ENCODE peak calls at places on chromosomes 4 and X, in eight cellular contexts. Z, S, O, I, J, G, M and F are unnamed samples.

GRCh38 chr4:105023668-105024055 is 123.0 kb upstream of the TET2 start:
- DNase-seq in J (no peak), Z (no peak), S (no peak), M (no peak), O (no peak), G (no peak), I (no peak), F (peak; percentile 4)

GRCh38 chrX:112545051-112545450 is 134.7 kb downstream of the LHFPL1 start:
- DNase-seq in I (no peak), O (no peak), M (no peak), G (no peak), S (no peak), Z (no peak), J (no peak), F (no peak)

GRCh38 chrX:131402124-131402811 is 113.2 kb upstream of the IGSF1 start:
- DNase-seq in J (no peak), M (no peak), G (no peak), Z (no peak), O (no peak), S (no peak), I (no peak), F (no peak)

GRCh38 chr4:112098841-112099240 is 46.4 kb upstream of the FAM241A start:
- DNase-seq in I (no peak), O (no peak), J (no peak), G (no peak), Z (no peak), S (no peak), M (no peak), F (no peak)

GRCh38 chrX:42678133-42678532 is 99.8 kb downstream of the PPP1R2C start:
- DNase-seq in M (no peak), I (no peak), O (no peak), S (no peak), J (no peak), Z (peak; percentile 12), G (no peak), F (peak; percentile 63)

GRCh38 chrX:50838820-50839600 is 25.0 kb upstream of the SHROOM4 start:
- DNase-seq in Z (no peak), S (no peak), I (no peak), M (no peak), O (no peak), J (no peak), G (no peak), F (no peak)

GRCh38 chrX:2583194-2584162 is 82.7 kb upstream of the DHRSX start:
- DNase-seq in J (no peak), O (no peak), G (no peak), I (no peak), M (no peak), Z (no peak), S (no peak), F (no peak)

GRCh38 chr4:57710053-57710452 is 599.9 kb upstream of the IGFBP7 start:
- DNase-seq in O (no peak), Z (no peak), J (no peak), S (no peak), G (no peak), I (no peak), M (no peak), F (no peak)

GRCh38 chr4:87575408-87575807 is 32.9 kb upstream of the DSPP start:
- DNase-seq in S (no peak), Z (no peak), G (no peak), O (no peak), I (no peak), M (no peak), J (no peak), F (no peak)

GRCh38 chr4:26139310-26139924 is 181.4 kb upstream of the RBPJ start:
- DNase-seq in O (no peak), Z (no peak), G (no peak), S (no peak), I (no peak), J (no peak), M (no peak), F (no peak)

DNA sequence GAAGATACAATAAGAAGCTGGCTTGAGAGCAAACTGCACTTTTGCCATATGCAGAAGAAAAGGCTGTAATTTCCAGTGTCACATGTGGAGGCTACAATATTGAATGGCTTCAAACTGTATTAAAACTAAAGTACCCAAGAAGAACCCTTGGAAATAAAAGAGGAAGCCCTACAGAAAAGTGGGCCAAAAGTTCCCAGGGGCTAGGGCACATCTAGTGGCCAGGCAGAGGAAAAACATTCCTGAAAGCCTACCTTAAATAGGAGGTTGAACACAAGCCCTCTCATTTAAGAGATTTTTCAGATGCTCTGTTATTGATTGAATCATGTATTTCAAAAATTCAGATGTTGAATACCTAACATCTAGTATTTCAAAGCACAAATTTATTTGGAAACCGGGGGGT is 40.6 kb upstream of the PRDX4 start:
- DNase-seq in J (no peak), I (no peak), Z (no peak), S (no peak), M (no peak), G (no peak), O (no peak), F (no peak)
- TF ChIP-seq CTCF in J (no peak), I (no peak), Z (no peak), S (no peak), M (no peak), G (no peak), O (no peak), F (peak; percentile 15)

GRCh38 chr4:11428701-11429571 is at the start of gene HS3ST1:
- DNase-seq in G (peak; percentile 92), J (peak; percentile 86), M (no peak), S (peak; percentile 70), Z (peak; percentile 75), I (peak; percentile 89), O (no peak), F (peak; percentile 72)
- TF ChIP-seq CTCF in G (peak; percentile 65), J (peak; percentile 71), M (no peak), S (peak; percentile 48), Z (peak; percentile 53), I (peak; percentile 80), O (peak; percentile 21), F (peak; percentile 74)

GRCh38 chr4:48943387-48943786 is 36.8 kb upstream of the OCIAD2 start:
- DNase-seq in G (no peak), Z (no peak), O (no peak), M (no peak), J (no peak), S (no peak), I (no peak), F (no peak)
- TF ChIP-seq CTCF in G (no peak), Z (no peak), O (no peak), M (peak; percentile 26), J (no peak), S (no peak), I (peak; percentile 54), F (no peak)

DNA sequence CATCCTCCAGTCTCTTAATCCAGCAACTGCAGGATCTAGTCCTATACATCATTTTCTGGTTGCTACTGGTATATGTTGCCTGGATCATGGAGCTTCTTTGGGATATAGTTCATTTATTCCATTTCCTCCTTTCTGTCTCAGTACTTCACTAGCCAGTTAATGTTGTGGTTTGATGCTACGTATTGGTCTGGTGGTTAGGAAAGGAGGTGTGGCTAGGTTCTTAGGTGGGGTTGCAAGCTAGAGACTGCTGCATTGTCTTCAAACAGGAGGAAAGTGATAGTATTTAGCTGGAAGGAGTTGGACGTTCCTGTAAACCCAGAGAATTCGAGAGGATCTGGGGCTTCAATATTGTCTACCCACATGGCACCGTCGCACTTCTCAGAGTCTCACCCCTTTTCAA is 129.5 kb downstream of the SNCA start:
- DNase-seq in S (no peak), M (no peak), Z (no peak), O (no peak), I (no peak), J (no peak), G (no peak), F (no peak)
- TF ChIP-seq CTCF in S (no peak), M (no peak), Z (no peak), O (no peak), I (no peak), J (no peak), G (no peak), F (no peak)

DNA sequence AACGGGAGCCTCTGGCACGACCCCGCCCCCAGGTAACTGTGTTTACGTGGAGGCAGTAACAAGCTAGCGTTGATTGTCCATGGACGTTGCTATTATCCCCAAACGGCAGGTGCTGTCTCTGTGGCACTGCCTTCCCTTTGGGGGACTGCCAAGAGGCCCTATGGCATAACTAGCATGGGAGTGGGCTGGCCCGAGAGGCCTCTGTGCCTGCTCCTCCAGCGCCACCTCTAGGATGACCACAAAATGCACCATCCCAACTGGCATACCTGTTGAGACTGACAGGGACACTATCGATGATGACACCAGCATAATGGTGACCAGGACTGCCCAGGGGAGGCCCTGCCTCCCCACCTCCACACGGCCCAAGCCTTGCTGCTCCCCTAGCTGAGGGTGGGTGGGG is 1.5 kb downstream of the SRPK3 start:
- DNase-seq in S (no peak), Z (no peak), O (no peak), G (no peak), J (no peak), M (no peak), I (no peak), F (no peak)
- TF ChIP-seq CTCF in S (no peak), Z (no peak), O (no peak), G (no peak), J (no peak), M (no peak), I (no peak), F (no peak)

DNA sequence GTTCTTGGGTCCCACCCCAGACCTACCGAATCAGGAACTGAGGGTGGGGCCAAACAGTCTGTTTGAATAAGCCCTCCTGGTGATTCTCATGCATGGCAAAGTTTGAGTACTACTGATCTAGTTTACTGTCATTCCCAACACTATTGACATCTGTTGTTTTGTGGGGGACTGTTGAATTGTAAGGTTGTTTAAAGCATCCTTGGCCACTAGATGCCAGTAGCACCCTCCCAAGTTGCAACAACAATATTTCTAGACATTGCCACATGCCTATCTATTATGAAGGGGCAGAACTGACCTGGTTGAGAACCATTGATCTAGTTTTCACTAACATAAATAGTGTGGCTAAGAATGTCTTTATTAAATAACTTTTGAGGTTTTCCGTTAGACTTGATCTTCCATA is 15.1 kb downstream of the TAF9B start:
- DNase-seq in Z (no peak), M (no peak), J (no peak), G (no peak), I (no peak), S (no peak), O (no peak), F (peak; percentile 13)
- TF ChIP-seq CTCF in Z (no peak), M (peak; percentile 42), J (no peak), G (peak; percentile 7), I (no peak), S (no peak), O (no peak), F (no peak)

GRCh38 chr4:128298852-128299251 is 11.2 kb upstream of the PGRMC2 start:
- DNase-seq in O (no peak), S (no peak), M (no peak), I (no peak), G (no peak), J (no peak), Z (no peak), F (no peak)
- TF ChIP-seq CTCF in O (no peak), S (no peak), M (no peak), I (no peak), G (no peak), J (no peak), Z (no peak), F (no peak)